ENCODE peak calls at places on chromosomes 12 and 14, in eight cellular contexts. Z, N, C, Q, T, H, B and M are unnamed samples.

GRCh38 chr14:56333361-56334279 is 215.4 kb downstream of the PELI2 start:
- DNase-seq in Z (no peak), N (peak), C (no peak), Q (peak), T (no peak), H (no peak), B (no peak), M (no peak)

GRCh38 chr14:80300351-80300750 is 89.0 kb upstream of the DIO2 start:
- DNase-seq in Z (no peak), N (no peak), C (no peak), Q (no peak), T (no peak), H (no peak), B (no peak), M (no peak)

GRCh38 chr12:19971396-19971802 is 396.9 kb upstream of the PDE3A start:
- DNase-seq in Z (peak), N (no peak), C (no peak), Q (no peak), T (no peak), H (no peak), B (no peak), M (no peak)

GRCh38 chr14:35940291-35940690 is 114.2 kb downstream of the BRMS1L start:
- DNase-seq in Z (no peak), N (no peak), C (no peak), Q (no peak), T (no peak), H (no peak), B (no peak), M (no peak)

GRCh38 chr14:80570930-80571298 is 359.6 kb upstream of the DIO2 start:
- DNase-seq in Z (no peak), N (no peak), C (no peak), Q (no peak), T (no peak), H (no peak), B (no peak), M (no peak)

GRCh38 chr12:121483950-121484349 is 84.0 kb downstream of the RNF34 start:
- DNase-seq in Z (no peak), N (no peak), C (no peak), Q (no peak), T (no peak), H (no peak), B (no peak), M (no peak)

GRCh38 chr14:71714225-71714624 is 218.0 kb upstream of the RGS6 start:
- DNase-seq in Z (no peak), N (no peak), C (no peak), Q (peak), T (no peak), H (no peak), B (no peak), M (no peak)

GRCh38 chr12:78684419-78684818 is 180.2 kb upstream of the SYT1 start:
- DNase-seq in Z (no peak), N (no peak), C (no peak), Q (no peak), T (no peak), H (no peak), B (no peak), M (no peak)

GRCh38 chr14:101229666-101230065 is 326.1 kb upstream of the RTL1 start:
- DNase-seq in Z (no peak), N (no peak), C (no peak), Q (no peak), T (no peak), H (no peak), B (no peak), M (no peak)

GRCh38 chr14:98711453-98711852 is 560.5 kb downstream of the BCL11B start:
- DNase-seq in Z (no peak), N (no peak), C (no peak), Q (no peak), T (no peak), H (no peak), B (no peak), M (no peak)

GRCh38 chr14:39033371-39033770 is 69.7 kb downstream of the SEC23A start:
- DNase-seq in Z (no peak), N (peak), C (no peak), Q (no peak), T (no peak), H (no peak), B (no peak), M (no peak)

GRCh38 chr12:32399373-32400113 is at the start of gene FGD4:
- DNase-seq in Z (peak), N (peak), C (peak), Q (peak), T (peak), H (peak), B (peak), M (peak)

GRCh38 chr14:105305769-105306168 is 5.0 kb upstream of the BRF1 start:
- DNase-seq in Z (no peak), N (no peak), C (no peak), Q (no peak), T (no peak), H (no peak), B (no peak), M (no peak)

GRCh38 chr12:108826115-108826806 is 31.1 kb downstream of the SSH1 start:
- DNase-seq in Z (no peak), N (peak), C (peak), Q (peak), T (peak), H (peak), B (no peak), M (peak)

GRCh38 chr12:48977290-48978281 is 536 bp upstream of the WNT1 start:
- DNase-seq in Z (peak), N (no peak), C (peak), Q (peak), T (peak), H (no peak), B (no peak), M (no peak)

GRCh38 chr12:48978741-48979601 is 849 bp downstream of the WNT1 start:
- DNase-seq in Z (no peak), N (no peak), C (no peak), Q (peak), T (no peak), H (no peak), B (no peak), M (no peak)

GRCh38 chr12:48980389-48980952 is 2.3 kb downstream of the WNT1 start:
- DNase-seq in Z (no peak), N (no peak), C (no peak), Q (no peak), T (peak), H (no peak), B (no peak), M (no peak)

GRCh38 chr12:48979602-48980388 is 1.7 kb downstream of the WNT1 start:
- DNase-seq in Z (no peak), N (no peak), C (peak), Q (peak), T (no peak), H (no peak), B (no peak), M (no peak)

DNA sequence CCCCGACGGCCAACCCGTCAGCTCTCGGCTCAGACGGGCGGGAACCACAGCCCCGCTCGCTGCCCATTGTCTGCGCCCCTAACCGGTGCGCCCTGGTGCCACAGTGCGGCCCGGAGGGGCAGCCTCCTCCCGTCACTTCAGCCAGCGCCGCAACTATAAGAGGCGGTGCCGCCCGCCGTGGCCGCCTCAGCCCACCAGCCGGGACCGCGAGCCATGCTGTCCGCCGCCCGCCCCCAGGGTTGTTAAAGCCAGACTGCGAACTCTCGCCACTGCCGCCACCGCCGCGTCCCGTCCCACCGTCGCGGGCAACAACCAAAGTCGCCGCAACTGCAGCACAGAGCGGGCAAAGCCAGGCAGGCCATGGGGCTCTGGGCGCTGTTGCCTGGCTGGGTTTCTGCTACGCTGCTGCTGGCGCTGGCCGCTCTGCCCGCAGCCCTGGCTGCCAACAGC is at the start of gene WNT1:
- DNase-seq in Z (no peak), N (no peak), C (no peak), Q (peak), T (no peak), H (no peak), B (no peak), M (no peak)
- TF ChIP-seq CTCF in Z (no peak), N (no peak), C (peak), Q (no peak), T (peak), H (no peak), B (no peak), M (peak)

GRCh38 chr12:53543539-53543938 is 36.3 kb upstream of the NPFF start:
- DNase-seq in Z (no peak), N (peak), C (peak), Q (peak), T (peak), H (peak), B (no peak), M (peak)
- TF ChIP-seq CTCF in Z (peak), N (peak), C (peak), Q (peak), T (peak), H (peak), B (peak), M (peak)

GRCh38 chr14:90726656-90727055 is 89.6 kb downstream of the TTC7B start:
- DNase-seq in Z (no peak), N (no peak), C (peak), Q (peak), T (peak), H (no peak), B (no peak), M (no peak)
- TF ChIP-seq CTCF in Z (peak), N (peak), C (peak), Q (peak), T (no peak), H (peak), B (peak), M (no peak)

DNA sequence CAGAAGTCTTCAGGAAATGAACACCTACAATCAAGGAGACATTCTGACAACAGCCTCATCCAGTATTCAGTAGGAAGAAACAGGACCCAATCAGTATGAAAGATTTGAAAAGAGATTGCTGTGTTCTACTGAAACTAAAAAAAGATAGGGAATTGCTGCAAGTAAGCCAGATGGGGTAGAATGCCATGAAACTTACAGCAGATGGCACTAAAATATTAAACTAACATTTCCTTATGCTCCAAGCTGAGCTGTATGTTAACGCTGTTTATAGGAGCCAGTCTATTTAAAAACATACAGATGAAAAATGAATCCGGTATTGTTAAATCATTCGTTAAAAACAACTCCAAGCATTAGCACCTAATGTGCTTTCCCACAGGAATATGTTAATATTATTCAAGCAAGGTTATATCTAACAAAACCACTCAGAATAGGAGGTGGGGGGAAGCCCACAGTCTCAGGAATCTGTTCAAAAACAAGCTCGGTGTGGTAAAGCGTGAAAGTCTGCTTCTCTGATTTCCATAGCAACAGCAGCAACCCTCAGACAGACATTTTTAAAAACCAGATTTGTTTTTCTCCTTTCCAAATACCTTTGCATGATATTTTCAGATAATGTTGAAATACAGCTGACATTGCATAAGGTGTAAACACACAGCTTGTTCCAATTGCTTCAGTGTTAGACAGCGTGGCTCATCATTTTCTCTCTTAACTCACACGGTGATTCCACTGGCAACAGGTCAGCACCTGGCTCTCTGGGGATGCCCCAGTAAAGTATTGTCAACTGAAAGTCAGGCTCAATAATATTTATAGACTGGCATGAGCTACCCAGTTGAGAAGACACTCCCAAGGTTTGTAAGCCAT is 131.4 kb upstream of the CCDC175 start:
- DNase-seq in Z (no peak), N (no peak), C (no peak), Q (no peak), T (no peak), H (no peak), B (no peak), M (no peak)
- TF ChIP-seq CTCF in Z (no peak), N (no peak), C (no peak), Q (no peak), T (no peak), H (no peak), B (no peak), M (no peak)

DNA sequence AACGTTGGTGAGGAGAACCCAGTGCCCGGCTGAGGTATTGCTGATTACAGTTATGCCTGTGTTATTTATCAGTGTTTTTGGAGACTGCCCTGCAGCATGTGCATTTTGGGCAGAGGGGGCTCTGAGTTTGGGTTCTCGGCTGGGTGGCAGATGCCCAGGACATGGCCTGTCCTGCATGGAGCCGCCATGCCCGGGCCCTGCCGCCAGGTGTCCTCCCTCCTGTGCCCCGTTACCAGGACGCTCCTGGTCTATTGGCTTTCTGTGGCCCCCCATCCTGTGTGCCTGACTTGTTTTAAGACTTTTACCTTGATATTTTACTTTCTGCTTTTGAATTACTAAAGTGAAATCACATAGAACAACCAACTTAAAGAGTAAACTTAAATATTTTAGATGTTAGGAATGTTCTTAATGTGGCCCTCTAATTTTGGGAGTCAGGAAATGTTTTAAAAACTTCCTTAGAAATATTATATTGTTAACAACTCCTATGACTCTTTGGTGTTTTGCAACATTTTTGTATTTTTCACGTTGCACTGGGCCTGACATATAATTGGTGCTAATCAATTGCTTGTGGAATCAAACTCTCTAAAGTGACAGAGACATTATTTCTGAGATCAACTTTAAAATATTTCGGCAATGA is 51.8 kb downstream of the PRIMA1 start:
- DNase-seq in Z (no peak), N (no peak), C (no peak), Q (no peak), T (no peak), H (no peak), B (no peak), M (no peak)
- TF ChIP-seq CTCF in Z (peak), N (no peak), C (no peak), Q (no peak), T (peak), H (peak), B (peak), M (peak)